ENCODE peak calls at places on chromosomes 4 and X, in seven cellular contexts. One of them, this sample, is unnamed.

GRCh38 chr4:38415682-38416081 is 248.3 kb upstream of the KLF3 start:
- DNase-seq in small intestine: no peak
- DNase-seq in neural progenitor cell: no peak
- DNase-seq in colonic mucosa: no peak
- DNase-seq in body of pancreas: no peak
- DNase-seq in right cardiac atrium: no peak
- DNase-seq in upper lobe of right lung: no peak
- DNase-seq in this sample: no peak

GRCh38 chr4:85474818-85475630 is at the start of gene ARHGAP24:
- DNase-seq in small intestine: peak; percentile 65
- DNase-seq in neural progenitor cell: peak; percentile 94
- DNase-seq in colonic mucosa: peak; percentile 87
- DNase-seq in body of pancreas: peak; percentile 97
- DNase-seq in right cardiac atrium: peak; percentile 94
- DNase-seq in upper lobe of right lung: peak; percentile 91
- DNase-seq in this sample: peak; percentile 80

GRCh38 chrX:147912093-147912801 is 528 bp downstream of the FMR1 start:
- DNase-seq in small intestine: peak; percentile 34
- DNase-seq in neural progenitor cell: peak; percentile 53
- DNase-seq in colonic mucosa: peak; percentile 35
- DNase-seq in body of pancreas: peak; percentile 30
- DNase-seq in right cardiac atrium: peak; percentile 71
- DNase-seq in upper lobe of right lung: peak; percentile 68
- DNase-seq in this sample: no peak

GRCh38 chr4:177163532-177163931 is 146.1 kb upstream of the NEIL3 start:
- DNase-seq in small intestine: no peak
- DNase-seq in neural progenitor cell: no peak
- DNase-seq in colonic mucosa: no peak
- DNase-seq in body of pancreas: no peak
- DNase-seq in right cardiac atrium: no peak
- DNase-seq in upper lobe of right lung: no peak
- DNase-seq in this sample: no peak

GRCh38 chrX:129235903-129236302 is 287.4 kb downstream of the SMARCA1 start:
- DNase-seq in small intestine: no peak
- DNase-seq in neural progenitor cell: no peak
- DNase-seq in colonic mucosa: no peak
- DNase-seq in body of pancreas: no peak
- DNase-seq in right cardiac atrium: no peak
- DNase-seq in upper lobe of right lung: no peak
- DNase-seq in this sample: no peak

GRCh38 chr4:123046096-123046495 is 123.7 kb upstream of the NUDT6 start:
- DNase-seq in small intestine: no peak
- DNase-seq in neural progenitor cell: no peak
- DNase-seq in colonic mucosa: no peak
- DNase-seq in body of pancreas: no peak
- DNase-seq in right cardiac atrium: no peak
- DNase-seq in upper lobe of right lung: no peak
- DNase-seq in this sample: no peak

GRCh38 chrX:48702716-48703115 is 6.2 kb downstream of the SUV39H1 start:
- DNase-seq in small intestine: no peak
- DNase-seq in neural progenitor cell: no peak
- DNase-seq in colonic mucosa: no peak
- DNase-seq in body of pancreas: no peak
- DNase-seq in right cardiac atrium: no peak
- DNase-seq in upper lobe of right lung: no peak
- DNase-seq in this sample: no peak

GRCh38 chrX:145735036-145735435 is 82.6 kb upstream of the SLITRK2 start:
- DNase-seq in small intestine: no peak
- DNase-seq in neural progenitor cell: no peak
- DNase-seq in colonic mucosa: no peak
- DNase-seq in body of pancreas: no peak
- DNase-seq in right cardiac atrium: no peak
- DNase-seq in upper lobe of right lung: no peak
- DNase-seq in this sample: no peak

GRCh38 chr4:153332936-153333335 is 11.6 kb upstream of the MND1 start:
- DNase-seq in small intestine: no peak
- DNase-seq in neural progenitor cell: no peak
- DNase-seq in colonic mucosa: no peak
- DNase-seq in body of pancreas: no peak
- DNase-seq in right cardiac atrium: no peak
- DNase-seq in upper lobe of right lung: no peak
- DNase-seq in this sample: no peak

GRCh38 chr4:6576512-6576911 is 1.5 kb downstream of the MAN2B2 start:
- DNase-seq in small intestine: no peak
- DNase-seq in neural progenitor cell: no peak
- DNase-seq in colonic mucosa: no peak
- DNase-seq in body of pancreas: peak; percentile 87
- DNase-seq in right cardiac atrium: no peak
- DNase-seq in upper lobe of right lung: no peak
- DNase-seq in this sample: no peak

GRCh38 chr4:155179216-155179615 is 29.2 kb upstream of the NPY2R start:
- DNase-seq in small intestine: no peak
- DNase-seq in neural progenitor cell: no peak
- DNase-seq in colonic mucosa: no peak
- DNase-seq in body of pancreas: peak; percentile 11
- DNase-seq in right cardiac atrium: no peak
- DNase-seq in upper lobe of right lung: no peak
- DNase-seq in this sample: no peak

GRCh38 chrX:15564981-15565579 is 35.7 kb downstream of the ACE2 start:
- DNase-seq in small intestine: peak; percentile 68
- DNase-seq in neural progenitor cell: peak; percentile 70
- DNase-seq in colonic mucosa: peak; percentile 70
- DNase-seq in body of pancreas: peak; percentile 73
- DNase-seq in right cardiac atrium: peak; percentile 84
- DNase-seq in upper lobe of right lung: peak; percentile 74
- DNase-seq in this sample: peak; percentile 75

GRCh38 chr4:85717366-85717765 is 242.4 kb downstream of the ARHGAP24 start:
- DNase-seq in small intestine: no peak
- DNase-seq in neural progenitor cell: no peak
- DNase-seq in colonic mucosa: no peak
- DNase-seq in body of pancreas: no peak
- DNase-seq in right cardiac atrium: no peak
- DNase-seq in upper lobe of right lung: no peak
- DNase-seq in this sample: no peak

GRCh38 chrX:45711231-45711630 is 510.6 kb upstream of the DIPK2B start:
- DNase-seq in small intestine: no peak
- DNase-seq in neural progenitor cell: no peak
- DNase-seq in colonic mucosa: no peak
- DNase-seq in body of pancreas: no peak
- DNase-seq in right cardiac atrium: no peak
- DNase-seq in upper lobe of right lung: no peak
- DNase-seq in this sample: no peak

GRCh38 chr4:86608757-86609375 is 14.8 kb downstream of the PTPN13 start:
- DNase-seq in small intestine: no peak
- DNase-seq in neural progenitor cell: no peak
- DNase-seq in colonic mucosa: no peak
- DNase-seq in body of pancreas: no peak
- DNase-seq in right cardiac atrium: no peak
- DNase-seq in upper lobe of right lung: no peak
- DNase-seq in this sample: no peak

GRCh38 chr4:89055157-89056080 is 1.6 kb downstream of the FAM13A start:
- DNase-seq in small intestine: no peak
- DNase-seq in neural progenitor cell: peak; percentile 4
- DNase-seq in colonic mucosa: no peak
- DNase-seq in body of pancreas: no peak
- DNase-seq in right cardiac atrium: no peak
- DNase-seq in upper lobe of right lung: no peak
- DNase-seq in this sample: no peak

GRCh38 chrX:68079961-68080360 is 353.3 kb downstream of the OPHN1 start:
- DNase-seq in small intestine: no peak
- DNase-seq in neural progenitor cell: no peak
- DNase-seq in colonic mucosa: no peak
- DNase-seq in body of pancreas: no peak
- DNase-seq in right cardiac atrium: no peak
- DNase-seq in upper lobe of right lung: no peak
- DNase-seq in this sample: no peak

GRCh38 chr4:115259651-115260050 is 146.2 kb upstream of the NDST4 start:
- DNase-seq in small intestine: peak; percentile 1
- DNase-seq in neural progenitor cell: no peak
- DNase-seq in colonic mucosa: no peak
- DNase-seq in body of pancreas: no peak
- DNase-seq in right cardiac atrium: no peak
- DNase-seq in upper lobe of right lung: no peak
- DNase-seq in this sample: no peak

GRCh38 chr4:176653406-176654220 is 139.1 kb downstream of the VEGFC start:
- DNase-seq in small intestine: no peak
- DNase-seq in neural progenitor cell: no peak
- DNase-seq in colonic mucosa: no peak
- DNase-seq in body of pancreas: no peak
- DNase-seq in right cardiac atrium: no peak
- DNase-seq in upper lobe of right lung: no peak
- DNase-seq in this sample: no peak

DNA sequence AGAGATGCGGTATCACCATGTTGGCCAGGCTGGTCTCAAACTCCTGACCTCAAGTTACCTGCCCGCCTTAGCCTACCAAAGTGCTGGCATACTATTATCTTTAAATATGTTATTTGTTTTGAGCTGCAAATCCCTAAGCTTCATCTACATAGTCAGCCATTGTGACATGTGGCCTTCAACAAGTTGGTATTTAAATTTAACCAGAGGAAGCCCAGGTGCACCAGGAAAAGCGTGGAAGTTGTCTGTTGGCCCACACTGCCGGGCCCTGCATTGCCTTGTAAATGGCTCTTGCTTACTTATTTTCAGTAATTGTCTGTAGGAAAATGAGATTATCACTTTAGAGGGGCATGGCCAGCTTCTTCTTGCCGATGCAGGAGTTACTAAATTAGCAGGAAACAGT is 6.0 kb downstream of the WWC2 start:
- DNase-seq in small intestine: no peak
- DNase-seq in neural progenitor cell: no peak
- DNase-seq in colonic mucosa: no peak
- DNase-seq in body of pancreas: no peak
- DNase-seq in right cardiac atrium: no peak
- DNase-seq in upper lobe of right lung: no peak
- DNase-seq in this sample: no peak
- H3K4me3 ChIP-seq in small intestine: no peak overlapping the region
- H3K4me3 ChIP-seq in neural progenitor cell: no peak overlapping the region
- H3K4me3 ChIP-seq in colonic mucosa: no peak overlapping the region
- H3K4me3 ChIP-seq in body of pancreas: no peak overlapping the region
- H3K4me3 ChIP-seq in right cardiac atrium: no peak overlapping the region
- H3K4me3 ChIP-seq in upper lobe of right lung: no peak overlapping the region
- H3K4me3 ChIP-seq in this sample: no peak overlapping the region

GRCh38 chrX:19627533-19627932 is 112.2 kb upstream of the MAP3K15 start:
- DNase-seq in small intestine: no peak
- DNase-seq in neural progenitor cell: no peak
- DNase-seq in colonic mucosa: no peak
- DNase-seq in body of pancreas: no peak
- DNase-seq in right cardiac atrium: no peak
- DNase-seq in upper lobe of right lung: no peak
- DNase-seq in this sample: no peak

GRCh38 chrX:19626230-19626629 is 110.9 kb upstream of the MAP3K15 start:
- DNase-seq in small intestine: no peak
- DNase-seq in neural progenitor cell: no peak
- DNase-seq in colonic mucosa: no peak
- DNase-seq in body of pancreas: no peak
- DNase-seq in right cardiac atrium: no peak
- DNase-seq in upper lobe of right lung: no peak
- DNase-seq in this sample: no peak

GRCh38 chrX:19627081-19627480 is 111.8 kb upstream of the MAP3K15 start:
- DNase-seq in small intestine: no peak
- DNase-seq in neural progenitor cell: no peak
- DNase-seq in colonic mucosa: no peak
- DNase-seq in body of pancreas: no peak
- DNase-seq in right cardiac atrium: peak; percentile 62
- DNase-seq in upper lobe of right lung: no peak
- DNase-seq in this sample: no peak

GRCh38 chrX:19629541-19629940 is 114.2 kb upstream of the MAP3K15 start:
- DNase-seq in small intestine: no peak
- DNase-seq in neural progenitor cell: no peak
- DNase-seq in colonic mucosa: no peak
- DNase-seq in body of pancreas: no peak
- DNase-seq in right cardiac atrium: no peak
- DNase-seq in upper lobe of right lung: no peak
- DNase-seq in this sample: no peak

GRCh38 chrX:19628006-19628575 is 112.8 kb upstream of the MAP3K15 start:
- DNase-seq in small intestine: peak; percentile 4
- DNase-seq in neural progenitor cell: no peak
- DNase-seq in colonic mucosa: peak; percentile 52
- DNase-seq in body of pancreas: no peak
- DNase-seq in right cardiac atrium: no peak
- DNase-seq in upper lobe of right lung: no peak
- DNase-seq in this sample: no peak
- H3K27ac ChIP-seq in small intestine: no peak overlapping the region
- H3K27ac ChIP-seq in neural progenitor cell: no peak overlapping the region
- H3K27ac ChIP-seq in colonic mucosa: peak overlapping the region; percentile 23
- H3K27ac ChIP-seq in body of pancreas: no peak overlapping the region
- H3K27ac ChIP-seq in right cardiac atrium: no peak overlapping the region
- H3K27ac ChIP-seq in upper lobe of right lung: no peak overlapping the region
- H3K27ac ChIP-seq in this sample: no peak overlapping the region

DNA sequence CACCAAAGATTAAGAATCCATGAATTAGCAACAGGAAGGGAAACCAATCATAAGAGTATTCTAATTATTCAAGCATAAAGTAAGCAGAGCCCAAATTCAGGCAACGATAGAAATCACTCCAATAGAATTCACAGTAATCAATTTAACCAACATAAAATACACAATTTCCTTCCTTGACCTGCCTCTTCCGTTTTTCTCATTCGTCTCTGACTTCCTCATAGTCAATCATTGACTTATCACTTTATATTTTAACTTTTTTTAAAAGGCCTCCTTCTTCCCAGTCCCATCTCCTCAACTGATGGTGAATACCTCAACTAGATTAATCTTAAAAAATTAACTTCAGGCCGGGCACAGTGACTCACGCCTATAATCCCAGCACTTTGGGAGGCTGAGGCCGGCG is 13.4 kb downstream of the CNOT6L start:
- DNase-seq in small intestine: no peak
- DNase-seq in neural progenitor cell: no peak
- DNase-seq in colonic mucosa: no peak
- DNase-seq in body of pancreas: no peak
- DNase-seq in right cardiac atrium: no peak
- DNase-seq in upper lobe of right lung: no peak
- DNase-seq in this sample: no peak
- H3K4me3 ChIP-seq in small intestine: no peak overlapping the region
- H3K4me3 ChIP-seq in neural progenitor cell: no peak overlapping the region
- H3K4me3 ChIP-seq in colonic mucosa: no peak overlapping the region
- H3K4me3 ChIP-seq in body of pancreas: no peak overlapping the region
- H3K4me3 ChIP-seq in right cardiac atrium: no peak overlapping the region
- H3K4me3 ChIP-seq in upper lobe of right lung: no peak overlapping the region
- H3K4me3 ChIP-seq in this sample: no peak overlapping the region

DNA sequence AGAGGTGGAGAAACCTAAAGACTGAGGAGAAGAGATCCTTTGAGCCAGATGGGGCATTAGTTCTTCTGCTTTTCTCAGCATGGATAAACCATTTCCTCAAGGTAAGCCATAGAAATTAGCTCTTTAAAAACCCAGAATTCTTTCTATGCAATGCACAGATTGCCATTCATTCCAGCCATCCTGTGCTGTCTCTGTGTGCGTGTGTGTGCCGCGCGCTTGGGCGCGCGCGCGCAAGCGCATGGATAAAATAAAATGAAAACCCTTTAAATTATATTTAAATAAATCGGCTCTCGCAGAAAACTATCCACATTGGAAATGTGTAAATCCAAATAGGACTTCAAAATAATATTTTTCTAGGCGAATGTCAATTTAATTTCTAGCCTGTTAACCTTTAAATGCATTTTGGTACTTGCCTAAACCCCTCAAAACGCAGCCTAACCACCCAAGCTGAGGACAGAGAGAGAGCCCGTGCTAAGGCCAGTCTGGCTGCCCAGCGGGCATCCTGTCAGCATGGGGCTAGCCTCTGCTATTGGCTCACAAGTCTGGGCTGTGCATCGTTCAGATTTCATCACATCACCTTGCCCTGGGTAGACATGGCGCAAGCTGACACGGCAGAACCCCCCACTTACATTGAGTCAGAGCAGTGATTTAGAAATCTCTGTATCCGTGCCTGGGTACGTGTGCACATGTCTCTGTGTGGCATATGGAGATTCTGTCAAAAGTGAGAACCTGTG is 112.9 kb upstream of the VAMP7 start:
- DNase-seq in small intestine: no peak
- DNase-seq in neural progenitor cell: no peak
- DNase-seq in colonic mucosa: no peak
- DNase-seq in body of pancreas: no peak
- DNase-seq in right cardiac atrium: no peak
- DNase-seq in upper lobe of right lung: no peak
- DNase-seq in this sample: no peak
- H3K27ac ChIP-seq in small intestine: no peak overlapping the region
- H3K27ac ChIP-seq in neural progenitor cell: no peak overlapping the region
- H3K27ac ChIP-seq in colonic mucosa: no peak overlapping the region
- H3K27ac ChIP-seq in body of pancreas: no peak overlapping the region
- H3K27ac ChIP-seq in right cardiac atrium: no peak overlapping the region
- H3K27ac ChIP-seq in upper lobe of right lung: no peak overlapping the region
- H3K27ac ChIP-seq in this sample: no peak overlapping the region